ENCODE peak calls at places on chromosomes 5 and 9, in seven cellular contexts. O is HCT116, U is GM23248, R is hepatocyte, C is MM.1S, W is GM23338, M is neural progenitor cell. V is an unnamed sample.

GRCh38 chr5:132073231-132074013 is at the start of gene CSF2:
- DNase-seq in O (no peak), U (peak), R (no peak), C (no peak), W (no peak), M (no peak), V (peak)

GRCh38 chr9:134644715-134645606 is 3.4 kb downstream of the COL5A1 start:
- DNase-seq in O (no peak), U (peak), R (peak), C (no peak), W (no peak), M (peak), V (peak)

GRCh38 chr5:40605295-40605958 is 74.3 kb upstream of the PTGER4 start:
- DNase-seq in O (no peak), U (no peak), R (no peak), C (peak), W (no peak), M (no peak), V (peak)

GRCh38 chr5:32228816-32229215 is 54.7 kb upstream of the GOLPH3 start:
- DNase-seq in O (no peak), U (no peak), R (no peak), C (no peak), W (no peak), M (no peak), V (no peak)

GRCh38 chr5:96172436-96172835 is 210.8 kb upstream of the ELL2 start:
- DNase-seq in O (no peak), U (peak), R (no peak), C (no peak), W (no peak), M (no peak), V (no peak)

GRCh38 chr5:113232246-113232645 is 202.5 kb downstream of the TSSK1B start:
- DNase-seq in O (no peak), U (peak), R (no peak), C (no peak), W (no peak), M (no peak), V (peak)

GRCh38 chr5:66884589-66885228 is 288.5 kb downstream of the MAST4 start:
- DNase-seq in O (no peak), U (no peak), R (no peak), C (no peak), W (no peak), M (no peak), V (no peak)

GRCh38 chr9:8717146-8717545 is 917.6 kb upstream of the DMAC1 start:
- DNase-seq in O (no peak), U (no peak), R (no peak), C (no peak), W (no peak), M (no peak), V (no peak)

GRCh38 chr5:25850581-25850980 is 1187.8 kb downstream of the CDH9 start:
- DNase-seq in O (no peak), U (no peak), R (peak), C (no peak), W (peak), M (peak), V (peak)

GRCh38 chr5:73264626-73265025 is 91.6 kb downstream of the TMEM174 start:
- DNase-seq in O (no peak), U (peak), R (no peak), C (no peak), W (no peak), M (no peak), V (no peak)

GRCh38 chr9:128192601-128193371 is 1.4 kb upstream of the CIZ1 start:
- DNase-seq in O (peak), U (peak), R (no peak), C (peak), W (peak), M (no peak), V (peak)

GRCh38 chr5:112757468-112758208 is 20.0 kb downstream of the APC start:
- DNase-seq in O (peak), U (peak), R (peak), C (peak), W (peak), M (peak), V (peak)

GRCh38 chr5:67146574-67146973 is 50.0 kb downstream of the CD180 start:
- DNase-seq in O (no peak), U (peak), R (no peak), C (no peak), W (no peak), M (no peak), V (no peak)

GRCh38 chr9:131330814-131331600 is 41.5 kb downstream of the PLPP7 start:
- DNase-seq in O (no peak), U (no peak), R (no peak), C (no peak), W (peak), M (peak), V (no peak)

GRCh38 chr9:134741846-134742245 is 100.2 kb downstream of the COL5A1 start:
- DNase-seq in O (no peak), U (no peak), R (no peak), C (no peak), W (no peak), M (no peak), V (no peak)

GRCh38 chr9:93950619-93951601 is 4.2 kb downstream of the BARX1 start:
- DNase-seq in O (no peak), U (peak), R (peak), C (peak), W (peak), M (peak), V (peak)

GRCh38 chr9:91177661-91178280 is 183.9 kb downstream of the AUH start:
- DNase-seq in O (no peak), U (peak), R (no peak), C (no peak), W (no peak), M (no peak), V (peak)

GRCh38 chr5:143245929-143246561 is 157.4 kb downstream of the NR3C1 start:
- DNase-seq in O (peak), U (peak), R (peak), C (no peak), W (no peak), M (no peak), V (peak)

GRCh38 chr5:59387127-59387526 is 506.4 kb downstream of the PDE4D start:
- DNase-seq in O (no peak), U (no peak), R (no peak), C (no peak), W (no peak), M (no peak), V (no peak)

GRCh38 chr9:99030082-99030481 is 74.8 kb upstream of the TGFBR1 start:
- DNase-seq in O (no peak), U (peak), R (peak), C (no peak), W (no peak), M (no peak), V (no peak)

GRCh38 chr5:148653271-148653839 is 972 bp downstream of the HTR4 start:
- DNase-seq in O (no peak), U (no peak), R (no peak), C (no peak), W (peak), M (peak), V (no peak)

GRCh38 chr5:124580925-124581821 is 165.3 kb downstream of the ZNF608 start:
- DNase-seq in O (no peak), U (no peak), R (peak), C (no peak), W (peak), M (peak), V (no peak)

GRCh38 chr9:77023726-77024125 is 4.3 kb downstream of the FOXB2 start:
- DNase-seq in O (no peak), U (no peak), R (no peak), C (no peak), W (no peak), M (no peak), V (no peak)

GRCh38 chr9:77022783-77023440 is 3.5 kb downstream of the FOXB2 start:
- DNase-seq in O (no peak), U (no peak), R (no peak), C (no peak), W (peak), M (peak), V (no peak)

GRCh38 chr9:77021289-77021927 is 2.0 kb downstream of the FOXB2 start:
- DNase-seq in O (no peak), U (no peak), R (no peak), C (no peak), W (no peak), M (peak), V (no peak)

GRCh38 chr9:77020438-77021264 is 1.2 kb downstream of the FOXB2 start:
- DNase-seq in O (no peak), U (peak), R (no peak), C (no peak), W (peak), M (peak), V (no peak)

DNA sequence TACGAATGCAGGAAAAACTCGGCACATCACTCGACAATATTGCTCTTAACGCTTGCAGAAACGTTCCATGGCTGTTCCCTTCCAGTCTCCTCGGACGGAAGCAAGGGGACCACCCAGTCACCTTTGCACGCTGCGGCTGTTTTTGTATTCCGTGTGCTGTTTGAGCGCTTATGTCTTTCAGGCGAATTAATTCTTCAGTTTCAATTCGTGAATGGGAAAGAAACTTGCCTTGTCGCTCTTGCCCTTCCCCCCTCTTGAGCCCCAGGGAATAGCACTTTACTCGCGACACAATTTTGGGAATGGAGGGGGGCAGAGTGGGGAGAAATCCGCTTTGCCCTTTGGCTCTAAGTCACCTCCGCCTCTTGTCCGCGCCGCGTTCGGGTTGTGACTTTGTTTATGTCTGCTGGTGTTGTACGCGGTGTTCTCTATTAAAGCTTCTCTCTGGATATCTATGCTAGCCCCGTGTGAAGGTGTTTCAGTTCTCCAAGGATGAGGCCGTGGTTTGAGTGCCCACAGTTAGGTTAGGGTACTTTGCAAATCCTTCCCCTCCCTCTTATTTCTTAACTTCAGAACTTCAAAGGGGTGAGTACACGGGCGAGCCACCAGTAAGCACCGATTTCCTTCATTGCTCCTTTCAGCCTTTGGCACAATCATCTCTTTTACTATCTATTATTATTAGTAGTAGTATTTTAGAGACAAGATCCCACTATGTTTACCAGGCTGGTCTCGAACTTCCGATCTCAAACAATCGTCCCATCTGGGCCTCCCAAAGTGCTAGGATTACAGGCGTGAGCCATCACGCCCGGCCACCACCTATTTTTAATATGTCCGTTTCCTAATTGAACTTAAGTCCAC is 2.7 kb downstream of the FOXB2 start:
- DNase-seq in O (no peak), U (no peak), R (no peak), C (no peak), W (peak), M (peak), V (no peak)
- TF ChIP-seq EZH2 in O (no peak), U (peak), R (no peak), C (no peak), W (peak), M (no peak), V (no peak)

GRCh38 chr5:180811623-180812119 is 9.1 kb upstream of the MGAT1 start:
- DNase-seq in O (no peak), U (no peak), R (no peak), C (no peak), W (no peak), M (no peak), V (no peak)

GRCh38 chr5:180811012-180811622 is 8.5 kb upstream of the MGAT1 start:
- DNase-seq in O (no peak), U (no peak), R (no peak), C (no peak), W (no peak), M (no peak), V (no peak)

GRCh38 chr5:180808461-180809000 is 5.9 kb upstream of the MGAT1 start:
- DNase-seq in O (no peak), U (no peak), R (no peak), C (no peak), W (no peak), M (no peak), V (no peak)

GRCh38 chr5:180809403-180810209 is 7.0 kb upstream of the MGAT1 start:
- DNase-seq in O (peak), U (peak), R (peak), C (peak), W (peak), M (peak), V (peak)

GRCh38 chr5:180810210-180811011 is 7.8 kb upstream of the MGAT1 start:
- DNase-seq in O (peak), U (peak), R (peak), C (peak), W (peak), M (peak), V (peak)
- TF ChIP-seq EZH2phosphoT487 in O (no peak), U (no peak), R (no peak), C (no peak), W (no peak), M (no peak), V (no peak)

GRCh38 chr9:37034938-37035471 is 937 bp upstream of the PAX5 start:
- DNase-seq in O (no peak), U (no peak), R (no peak), C (no peak), W (peak), M (peak), V (no peak)

GRCh38 chr9:37037137-37037743 is 3.2 kb upstream of the PAX5 start:
- DNase-seq in O (no peak), U (no peak), R (no peak), C (no peak), W (peak), M (peak), V (no peak)

GRCh38 chr9:37034320-37034937 is 361 bp upstream of the PAX5 start:
- DNase-seq in O (no peak), U (peak), R (peak), C (peak), W (peak), M (peak), V (peak)

GRCh38 chr9:37036237-37037136 is 2.4 kb upstream of the PAX5 start:
- DNase-seq in O (no peak), U (peak), R (peak), C (peak), W (peak), M (peak), V (peak)

DNA sequence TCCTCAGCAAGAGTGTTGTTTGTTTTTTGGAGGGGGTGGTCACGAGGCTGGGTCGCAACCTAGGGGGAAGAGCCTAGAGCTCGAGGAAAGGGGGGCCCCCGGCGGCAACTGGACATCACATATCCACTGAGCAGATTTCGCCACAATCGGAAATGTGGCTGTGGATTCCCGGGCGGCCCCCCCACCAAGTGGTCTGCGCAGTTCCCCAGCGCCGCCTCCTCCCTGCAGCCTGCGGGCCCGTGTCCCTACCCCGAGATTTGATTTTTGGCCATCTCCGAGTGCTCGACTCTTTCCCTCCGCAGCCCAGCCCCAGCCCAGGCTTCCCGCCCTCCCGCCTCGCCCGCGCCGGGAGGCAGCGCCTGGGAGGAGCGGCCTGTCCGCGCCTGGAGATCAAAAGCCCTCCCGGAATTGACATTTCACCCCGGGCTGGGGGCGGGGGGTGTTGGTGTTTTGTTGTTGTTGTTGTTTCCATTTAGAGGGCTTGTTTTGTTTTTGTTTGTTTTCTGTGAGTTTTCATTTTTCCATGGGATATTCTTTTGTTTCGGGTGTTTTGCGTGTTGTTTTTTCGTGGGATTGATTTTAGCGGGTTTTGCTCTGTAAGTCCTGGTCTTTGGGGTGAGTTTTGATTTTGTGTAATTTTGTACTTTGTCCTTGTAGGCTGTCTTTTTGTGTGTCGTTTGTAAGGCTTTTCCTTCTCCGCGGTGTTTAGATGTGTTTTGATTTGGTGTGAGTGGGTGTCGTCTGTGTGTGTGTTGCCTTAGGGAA is 1.6 kb upstream of the PAX5 start:
- DNase-seq in O (no peak), U (no peak), R (no peak), C (no peak), W (peak), M (peak), V (no peak)
- TF ChIP-seq EZH2 in O (no peak), U (peak), R (peak), C (peak), W (peak), M (peak), V (no peak)

GRCh38 chr5:76166886-76167576 is 83.8 kb downstream of the SV2C start:
- DNase-seq in O (no peak), U (no peak), R (no peak), C (no peak), W (no peak), M (no peak), V (no peak)
- TF ChIP-seq EZH2phosphoT487 in O (no peak), U (no peak), R (no peak), C (no peak), W (no peak), M (no peak), V (no peak)

GRCh38 chr5:176629853-176630680 is at the start of the genes EIF4E1B and SNCB:
- DNase-seq in O (no peak), U (peak), R (peak), C (peak), W (peak), M (peak), V (peak)
- TF ChIP-seq EZH2 in O (no peak), U (peak), R (peak), C (no peak), W (no peak), M (peak), V (peak)

GRCh38 chr9:126625329-126626116 is 11.8 kb downstream of the LMX1B start:
- DNase-seq in O (no peak), U (no peak), R (no peak), C (no peak), W (peak), M (peak), V (no peak)
- TF ChIP-seq EZH2phosphoT487 in O (no peak), U (no peak), R (no peak), C (no peak), W (no peak), M (peak), V (peak)

GRCh38 chr9:638152-638551 is 203.3 kb upstream of the DMRT1 start:
- DNase-seq in O (no peak), U (no peak), R (no peak), C (peak), W (no peak), M (no peak), V (no peak)

GRCh38 chr9:636931-637591 is 204.4 kb upstream of the DMRT1 start:
- DNase-seq in O (no peak), U (no peak), R (no peak), C (no peak), W (no peak), M (no peak), V (no peak)

GRCh38 chr9:647522-647921 is 194.0 kb upstream of the DMRT1 start:
- DNase-seq in O (no peak), U (no peak), R (no peak), C (no peak), W (no peak), M (no peak), V (no peak)

DNA sequence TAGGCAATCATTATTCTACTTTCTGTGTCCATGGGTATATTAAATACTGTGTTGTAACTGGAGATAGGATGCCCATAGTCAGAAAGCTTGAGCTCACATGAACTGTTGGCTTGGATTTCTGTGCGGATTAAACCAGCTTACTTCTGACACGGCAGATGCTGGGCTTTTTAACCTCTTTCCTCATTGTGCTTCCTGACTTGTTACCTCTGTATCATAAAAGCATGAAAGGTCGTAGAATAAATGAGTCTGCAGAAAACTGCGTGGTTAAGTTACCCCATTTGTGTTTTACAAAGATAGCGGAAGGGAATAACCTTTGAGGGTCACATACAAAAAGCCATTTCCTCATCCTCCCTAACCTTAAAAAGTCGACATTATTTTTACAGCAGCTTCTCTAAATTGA is 199.5 kb upstream of the DMRT1 start:
- DNase-seq in O (no peak), U (no peak), R (peak), C (no peak), W (no peak), M (peak), V (no peak)
- TF ChIP-seq EZH2 in O (no peak), U (no peak), R (no peak), C (no peak), W (no peak), M (no peak), V (no peak)

GRCh38 chr5:16957305-16958165 is 21.4 kb upstream of the MYO10 start:
- DNase-seq in O (no peak), U (peak), R (no peak), C (no peak), W (no peak), M (no peak), V (peak)
- TF ChIP-seq EZH2phosphoT487 in O (no peak), U (no peak), R (no peak), C (no peak), W (no peak), M (no peak), V (no peak)